ENCODE peak calls at places on chromosomes 5 and 9, in five cellular contexts. O is IMR-90, C is pancreas, A is cardiac muscle cell, R is OCI-LY7. G is an unnamed sample.

GRCh38 chr5:133709074-133709676 is 96.8 kb upstream of the FSTL4 start:
- DNase-seq in O (no peak), R (no peak), C (no peak), A (no peak), G (no peak)

GRCh38 chr5:163658702-163659567 is 153.5 kb downstream of the MAT2B start:
- DNase-seq in R (no peak), A (no peak), O (peak; percentile 55), C (peak; percentile 7), G (no peak)

GRCh38 chr5:132898094-132898493 is 24.6 kb downstream of the LEAP2 start:
- DNase-seq in O (no peak), R (no peak), A (no peak), C (no peak), G (no peak)

GRCh38 chr5:159850192-159850573 is 66.1 kb upstream of the ADRA1B start:
- DNase-seq in C (no peak), R (no peak), O (peak; percentile 81), A (no peak), G (no peak)

GRCh38 chr9:91727972-91728371 is 222.1 kb downstream of the ROR2 start:
- DNase-seq in A (no peak), R (no peak), O (no peak), C (no peak), G (no peak)

GRCh38 chr9:132507670-132508469 is 74.5 kb upstream of the BARHL1 start:
- DNase-seq in O (peak; percentile 67), R (peak; percentile 77), C (peak; percentile 44), A (peak; percentile 79), G (no peak)

GRCh38 chr5:158482201-158482600 is 617.5 kb downstream of the EBF1 start:
- DNase-seq in O (no peak), R (no peak), C (no peak), A (no peak), G (no peak)

GRCh38 chr5:144794922-144795321 is 624.2 kb downstream of the KCTD16 start:
- DNase-seq in R (no peak), C (no peak), A (no peak), O (peak; percentile 0), G (no peak)

GRCh38 chr5:38249286-38249685 is 9.1 kb upstream of the EGFLAM start:
- DNase-seq in O (no peak), C (no peak), R (no peak), A (no peak), G (no peak)

GRCh38 chr9:126248680-126249079 is 77.9 kb upstream of the MVB12B start:
- DNase-seq in C (no peak), O (peak; percentile 91), R (no peak), A (no peak), G (no peak)

GRCh38 chr5:176899946-176900782 is 1.0 kb upstream of the HK3 start:
- DNase-seq in A (no peak), R (no peak), C (no peak), O (peak; percentile 5), G (no peak)

GRCh38 chr5:17154211-17154996 is 63.0 kb upstream of the BASP1 start:
- DNase-seq in A (no peak), O (peak; percentile 88), R (no peak), C (no peak), G (no peak)

GRCh38 chr5:81006955-81007636 is 46.9 kb downstream of the RASGRF2 start:
- DNase-seq in O (no peak), A (no peak), R (no peak), C (no peak), G (no peak)

GRCh38 chr9:111516061-111516465 is 8.9 kb upstream of the ZNF483 start:
- DNase-seq in O (peak; percentile 18), A (no peak), C (no peak), R (peak; percentile 14), G (peak; percentile 16)

GRCh38 chr5:153863941-153864340 is 174.8 kb downstream of the FAM114A2 start:
- DNase-seq in C (no peak), O (no peak), R (no peak), A (no peak), G (no peak)

GRCh38 chr5:96384353-96384752 is 48.7 kb downstream of the PCSK1 start:
- DNase-seq in O (peak; percentile 67), R (no peak), C (no peak), A (no peak), G (no peak)

GRCh38 chr5:74155501-74155900 is 485.0 kb downstream of the ENC1 start:
- DNase-seq in A (no peak), C (no peak), R (no peak), O (no peak), G (no peak)

GRCh38 chr5:140253985-140254384 is 48.9 kb downstream of the PFDN1 start:
- DNase-seq in O (no peak), A (no peak), C (no peak), R (no peak), G (no peak)

GRCh38 chr5:29758986-29759421 is 1434.5 kb upstream of the CDH6 start:
- DNase-seq in R (no peak), C (no peak), A (peak; percentile 40), O (no peak), G (no peak)

GRCh38 chr5:115097236-115097635 is 72.5 kb downstream of the TRIM36 start:
- DNase-seq in A (no peak), O (no peak), R (no peak), C (no peak), G (no peak)

GRCh38 chr5:68343421-68343826 is 127.9 kb downstream of the PIK3R1 start:
- DNase-seq in A (no peak), C (peak; percentile 16), O (peak; percentile 81), R (no peak), G (peak; percentile 34)

GRCh38 chr9:136437839-136438547 is 1.7 kb downstream of the INPP5E start:
- DNase-seq in O (peak; percentile 36), R (no peak), A (no peak), C (no peak), G (no peak)

GRCh38 chr5:83877911-83878706 is 157.5 kb upstream of the HAPLN1 start:
- DNase-seq in R (no peak), A (no peak), O (peak; percentile 59), C (no peak), G (no peak)

GRCh38 chr9:127264462-127265040 is at the start of gene GARNL3:
- DNase-seq in O (no peak), A (no peak), C (no peak), R (no peak), G (no peak)

GRCh38 chr9:82491604-82492003 is 503.0 kb downstream of the SPATA31D1 start:
- DNase-seq in O (peak; percentile 10), R (no peak), A (no peak), C (no peak), G (no peak)

GRCh38 chr5:92916036-92916435 is 665.0 kb downstream of the NR2F1-AS1 start:
- DNase-seq in R (no peak), C (no peak), O (peak; percentile 44), A (no peak), G (no peak)

GRCh38 chr9:92359380-92360007 is 33.7 kb downstream of the CENPP start:
- DNase-seq in O (no peak), A (peak; percentile 88), R (no peak), C (no peak), G (no peak)

GRCh38 chr5:169164481-169164925 is 136.4 kb downstream of the SLIT3 start:
- DNase-seq in C (peak; percentile 16), O (no peak), A (no peak), R (no peak), G (no peak)

GRCh38 chr5:74648835-74649286 is 8.3 kb upstream of the ENC1 start:
- DNase-seq in R (peak; percentile 66), A (peak; percentile 66), C (no peak), O (peak; percentile 65), G (no peak)

GRCh38 chr9:3367185-3367584 is 158.6 kb downstream of the RFX3 start:
- DNase-seq in A (no peak), C (no peak), R (no peak), O (no peak), G (no peak)
- H3K36me3 ChIP-seq in A (no peaks in the 10 kb centered on the region), C (no peaks in the 10 kb centered on the region), R (no peaks in the 10 kb centered on the region), O (no peaks in the 10 kb centered on the region), G (no peaks in the 10 kb centered on the region)

DNA sequence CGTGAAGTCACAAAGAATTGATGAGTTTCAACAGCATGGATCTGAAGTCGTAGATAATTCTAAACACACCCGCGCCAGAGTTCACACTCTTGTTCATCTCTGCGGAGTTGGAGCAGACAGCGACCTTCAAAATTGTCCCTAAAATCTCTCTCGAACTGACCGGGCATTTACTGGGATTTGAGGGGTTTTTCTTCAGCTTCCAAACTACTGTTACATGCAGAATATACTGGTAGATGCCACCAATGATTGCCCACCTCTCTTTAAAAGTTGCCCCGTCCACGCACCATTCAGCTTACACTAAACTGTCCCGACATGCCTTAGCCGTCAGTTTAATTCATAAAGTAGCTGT is 5.2 kb upstream of the ISL1 start:
- DNase-seq in A (no peak), R (no peak), C (no peak), O (no peak), G (no peak)
- H3K4me3 ChIP-seq in A (peak overlapping the region; percentile 37), R (no peak overlapping the region), C (no peak overlapping the region), O (no peak overlapping the region), G (no peak overlapping the region)

GRCh38 chr9:85142461-85143401 is 473.2 kb downstream of the NTRK2 start:
- DNase-seq in R (peak; percentile 15), C (no peak), O (no peak), A (peak; percentile 26), G (no peak)
- TF ChIP-seq CTCF in R (peak; percentile 72), C (no peak), O (no peak), A (peak; percentile 35), G (peak; percentile 71)

GRCh38 chr5:150020249-150020648 is 19.7 kb downstream of the HMGXB3 start:
- DNase-seq in A (no peak), O (no peak), R (no peak), C (no peak), G (no peak)

GRCh38 chr5:150016537-150016936 is 16.0 kb downstream of the HMGXB3 start:
- DNase-seq in O (no peak), C (no peak), A (no peak), R (no peak), G (no peak)

GRCh38 chr5:150015415-150015814 is 14.9 kb downstream of the HMGXB3 start:
- DNase-seq in O (no peak), A (no peak), C (no peak), R (no peak), G (no peak)

GRCh38 chr5:150014456-150014855 is 13.9 kb downstream of the HMGXB3 start:
- DNase-seq in R (no peak), A (no peak), C (no peak), O (no peak), G (no peak)

GRCh38 chr5:150017606-150018005 is 17.1 kb downstream of the HMGXB3 start:
- DNase-seq in R (no peak), O (peak; percentile 66), C (no peak), A (no peak), G (no peak)
- H3K36me3 ChIP-seq in R (peaks cover 100% of the 10 kb centered on the region), O (peaks cover 36% of the 10 kb centered on the region), C (peaks cover 44% of the 10 kb centered on the region), A (peaks cover 53% of the 10 kb centered on the region), G (peaks cover 19% of the 10 kb centered on the region)

GRCh38 chr5:39624890-39625289 is 200.1 kb upstream of the DAB2 start:
- DNase-seq in C (no peak), R (no peak), O (no peak), A (no peak), G (no peak)
- H3K4me3 ChIP-seq in C (no peak overlapping the region), R (no peak overlapping the region), O (no peak overlapping the region), A (no peak overlapping the region), G (no peak overlapping the region)

DNA sequence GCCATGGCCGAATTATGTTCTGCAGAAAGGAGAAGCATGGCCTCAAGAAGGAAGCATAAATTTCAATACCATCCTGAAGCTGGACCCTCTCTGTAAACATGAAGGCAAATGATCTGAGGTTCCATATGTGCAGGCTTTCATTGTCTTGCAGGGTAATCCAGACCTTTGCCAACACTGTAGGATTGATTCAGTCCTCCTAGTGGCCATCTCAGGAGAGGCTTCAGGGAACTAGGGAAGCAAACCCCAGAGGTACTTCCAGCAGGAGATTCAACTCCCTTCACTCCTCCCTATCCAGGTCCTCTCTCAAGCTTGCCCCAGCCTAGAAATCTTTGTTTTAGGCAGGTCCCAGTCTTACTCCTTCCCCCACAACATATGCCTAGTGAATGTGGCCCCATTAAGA is 99.3 kb upstream of the HCN1 start:
- DNase-seq in A (no peak), C (no peak), R (no peak), O (no peak), G (no peak)
- TF ChIP-seq CTCF in A (no peak), C (no peak), R (no peak), O (no peak), G (peak; percentile 17)

G was measured in GM06990.